ENCODE peak calls at places on chromosome 18, in four cellular contexts. Y, K, N and D are unnamed samples.

GRCh38 chr18:34709104-34709503 is 994 bp upstream of the DTNA start:
- DNase-seq in K (no peak), N (no peak), Y (no peak), D (no peak)

GRCh38 chr18:45006934-45007333 is 326.2 kb downstream of the SETBP1 start:
- DNase-seq in K (no peak), N (no peak), Y (no peak), D (no peak)

GRCh38 chr18:63213331-63213900 is 106.2 kb downstream of the BCL2 start:
- DNase-seq in Y (no peak), N (no peak), K (no peak), D (peak)

GRCh38 chr18:69978743-69979715 is 31.4 kb upstream of the CD226 start:
- DNase-seq in Y (no peak), N (no peak), K (no peak), D (no peak)

GRCh38 chr18:21230436-21230835 is 11.6 kb upstream of the GREB1L start:
- DNase-seq in K (no peak), N (no peak), Y (no peak), D (no peak)

GRCh38 chr18:54192415-54192814 is 32.1 kb downstream of the MBD2 start:
- DNase-seq in N (no peak), K (no peak), Y (no peak), D (no peak)

GRCh38 chr18:657998-658946 is 819 bp downstream of the TYMS start:
- DNase-seq in K (peak), N (peak), Y (peak), D (peak)

GRCh38 chr18:75478996-75479870 is 51.7 kb upstream of the SMIM21 start:
- DNase-seq in Y (peak), K (peak), N (no peak), D (peak)

GRCh38 chr18:48264508-48264907 is 144.7 kb downstream of the ZBTB7C start:
- DNase-seq in N (no peak), K (no peak), Y (no peak), D (no peak)

GRCh38 chr18:2139676-2140075 is 431.6 kb downstream of the METTL4 start:
- DNase-seq in K (no peak), Y (no peak), N (no peak), D (no peak)

GRCh38 chr18:58390399-58390798 is 238.5 kb downstream of the ALPK2 start:
- DNase-seq in N (no peak), Y (no peak), K (no peak), D (no peak)

GRCh38 chr18:58496937-58497336 is 132.0 kb downstream of the ALPK2 start:
- DNase-seq in K (no peak), N (no peak), Y (peak), D (no peak)

GRCh38 chr18:57980573-57981348 is 63.3 kb upstream of the NEDD4L start:
- DNase-seq in N (no peak), K (peak), Y (no peak), D (no peak)

GRCh38 chr18:31657823-31658669 is 26.3 kb downstream of the B4GALT6 start:
- DNase-seq in Y (peak), K (peak), N (peak), D (no peak)

GRCh38 chr18:7755753-7756475 is 188.8 kb downstream of the PTPRM start:
- DNase-seq in K (no peak), Y (no peak), N (no peak), D (no peak)

GRCh38 chr18:41938445-41938844 is 16.6 kb upstream of the PIK3C3 start:
- DNase-seq in N (no peak), K (no peak), Y (peak), D (no peak)

GRCh38 chr18:8117008-8117376 is 492.2 kb upstream of the RAB12 start:
- DNase-seq in Y (no peak), N (no peak), K (no peak), D (no peak)

GRCh38 chr18:55588001-55588875 is at the start of gene TCF4:
- DNase-seq in Y (peak), K (peak), N (peak), D (peak)

GRCh38 chr18:76679259-76679658 is 143.1 kb upstream of the ZNF236 start:
- DNase-seq in K (no peak), N (no peak), Y (no peak), D (no peak)

GRCh38 chr18:47912794-47913594 is 17.5 kb downstream of the SMAD2 start:
- DNase-seq in Y (no peak), N (no peak), K (no peak), D (peak)

GRCh38 chr18:9055185-9055584 is 47.3 kb upstream of the NDUFV2 start:
- DNase-seq in N (no peak), Y (peak), K (peak), D (peak)

GRCh38 chr18:68660355-68661183 is 54.3 kb downstream of the TMX3 start:
- DNase-seq in K (peak), Y (peak), N (no peak), D (peak)

GRCh38 chr18:55321268-55322175 is 266.5 kb downstream of the TCF4 start:
- DNase-seq in Y (no peak), N (peak), K (peak), D (peak)

GRCh38 chr18:56202567-56203136 is 435.7 kb downstream of the TXNL1 start:
- DNase-seq in N (no peak), K (no peak), Y (no peak), D (no peak)

GRCh38 chr18:49207373-49207772 is 253.1 kb downstream of the DYM start:
- DNase-seq in N (no peak), K (no peak), Y (no peak), D (no peak)

GRCh38 chr18:28019425-28020108 is 157.4 kb downstream of the CDH2 start:
- DNase-seq in Y (no peak), K (no peak), N (no peak), D (no peak)

GRCh38 chr18:10131783-10132381 is 218.1 kb downstream of the VAPA start:
- DNase-seq in K (peak), Y (no peak), N (peak), D (no peak)

GRCh38 chr18:57741273-57741672 is 61.8 kb downstream of the ATP8B1 start:
- DNase-seq in N (no peak), K (no peak), Y (no peak), D (no peak)

GRCh38 chr18:79664525-79665125 is 15.0 kb upstream of the CTDP1 start:
- DNase-seq in K (no peak), N (no peak), Y (no peak), D (no peak)

GRCh38 chr18:58135806-58136331 is 91.8 kb downstream of the NEDD4L start:
- DNase-seq in K (peak), N (no peak), Y (peak), D (peak)

GRCh38 chr18:31680836-31681568 is 3.4 kb downstream of the B4GALT6 start:
- DNase-seq in K (peak), Y (peak), N (no peak), D (peak)

GRCh38 chr18:57997820-57998219 is 46.2 kb upstream of the NEDD4L start:
- DNase-seq in N (no peak), K (no peak), Y (no peak), D (no peak)

GRCh38 chr18:58493516-58494253 is 135.2 kb downstream of the ALPK2 start:
- DNase-seq in N (peak), Y (peak), K (peak), D (peak)

GRCh38 chr18:60070631-60071030 is 170.8 kb downstream of the PMAIP1 start:
- DNase-seq in K (no peak), Y (no peak), N (no peak), D (no peak)

GRCh38 chr18:28127763-28128737 is 48.9 kb downstream of the CDH2 start:
- DNase-seq in Y (no peak), N (no peak), K (no peak), D (no peak)

GRCh38 chr18:73674466-73674865 is 473.2 kb downstream of the FBXO15 start:
- DNase-seq in N (no peak), Y (no peak), K (no peak), D (no peak)

GRCh38 chr18:23932385-23933067 is 82.0 kb upstream of the TTC39C start:
- DNase-seq in K (no peak), Y (no peak), N (no peak), D (no peak)

GRCh38 chr18:9710037-9710436 is 1.9 kb downstream of the RAB31 start:
- DNase-seq in N (no peak), K (no peak), Y (no peak), D (no peak)

GRCh38 chr18:2466978-2467377 is 104.3 kb downstream of the METTL4 start:
- DNase-seq in K (no peak), N (no peak), Y (no peak), D (no peak)